ENCODE peak calls at places on chromosomes 5 and 9, in four cellular contexts. P is K562, X is H1, V is GM12878. K is an unnamed sample. For H3K4me1, the result is how much of the 10 kb centered on the place peaks cover.

GRCh38 chr5:78504726-78505431 is 143.7 kb downstream of the LHFPL2 start:
- DNase-seq in P (no peak), X (no peak), V (no peak), K (peak)

GRCh38 chr9:116493183-116493582 is 193.9 kb upstream of the TRIM32 start:
- DNase-seq in P (no peak), X (no peak), V (no peak), K (no peak)

GRCh38 chr5:149594206-149594895 is 13.1 kb downstream of the ARHGEF37 start:
- DNase-seq in P (no peak), X (no peak), V (no peak), K (no peak)

GRCh38 chr5:168315991-168316578 is 24.6 kb downstream of the WWC1 start:
- DNase-seq in P (no peak), X (no peak), V (no peak), K (no peak)

GRCh38 chr5:72291601-72292000 is 28.4 kb downstream of the MRPS27 start:
- DNase-seq in P (no peak), X (no peak), V (no peak), K (no peak)

GRCh38 chr9:110700953-110701352 is 32.4 kb downstream of the MUSK start:
- DNase-seq in P (no peak), X (no peak), V (no peak), K (no peak)

GRCh38 chr9:93114169-93114983 is 18.4 kb downstream of the CARD19 start:
- DNase-seq in P (peak), X (no peak), V (no peak), K (no peak)

GRCh38 chr9:108634164-108634563 is 221.6 kb downstream of the ACTL7B start:
- DNase-seq in P (no peak), X (no peak), V (no peak), K (no peak)

GRCh38 chr9:68708513-68708912 is 3.5 kb downstream of the PIP5K1B start:
- DNase-seq in P (no peak), X (no peak), V (no peak), K (no peak)

GRCh38 chr5:96427823-96428222 is 5.2 kb downstream of the PCSK1 start:
- DNase-seq in P (no peak), X (no peak), V (no peak), K (no peak)

GRCh38 chr5:180523629-180524466 is 29.7 kb downstream of the CNOT6 start:
- DNase-seq in P (no peak), X (no peak), V (no peak), K (no peak)

GRCh38 chr5:5638193-5638592 is 215.7 kb downstream of the ICE1 start:
- DNase-seq in P (no peak), X (no peak), V (no peak), K (peak)

GRCh38 chr5:124561451-124561850 is 185.0 kb downstream of the ZNF608 start:
- DNase-seq in P (no peak), X (no peak), V (no peak), K (no peak)

GRCh38 chr5:61333351-61334223 is 1.5 kb downstream of the ZSWIM6 start:
- DNase-seq in P (peak), X (no peak), V (no peak), K (peak)

GRCh38 chr9:95991326-95991725 is 115.8 kb downstream of the ERCC6L2 start:
- DNase-seq in P (no peak), X (no peak), V (no peak), K (no peak)

GRCh38 chr5:173843800-173844199 is 44.3 kb upstream of the CPEB4 start:
- DNase-seq in P (no peak), X (no peak), V (no peak), K (no peak)

GRCh38 chr9:106962105-106962504 is 99.1 kb downstream of the ZNF462 start:
- DNase-seq in P (no peak), X (no peak), V (no peak), K (no peak)

GRCh38 chr5:67897431-67897830 is 318.1 kb upstream of the PIK3R1 start:
- DNase-seq in P (no peak), X (no peak), V (no peak), K (no peak)

GRCh38 chr5:153496835-153497234 is 6.4 kb downstream of the GRIA1 start:
- DNase-seq in P (peak), X (no peak), V (no peak), K (peak)

GRCh38 chr5:171432581-171433351 is 13.3 kb downstream of the FGF18 start:
- DNase-seq in P (no peak), X (no peak), V (no peak), K (no peak)

GRCh38 chr9:78982849-78983248 is 588.9 kb upstream of the TLE4 start:
- DNase-seq in P (no peak), X (no peak), V (no peak), K (no peak)
- TF ChIP-seq USF2 in P (no peak), X (no peak), V (no peak), K (no peak)

DNA sequence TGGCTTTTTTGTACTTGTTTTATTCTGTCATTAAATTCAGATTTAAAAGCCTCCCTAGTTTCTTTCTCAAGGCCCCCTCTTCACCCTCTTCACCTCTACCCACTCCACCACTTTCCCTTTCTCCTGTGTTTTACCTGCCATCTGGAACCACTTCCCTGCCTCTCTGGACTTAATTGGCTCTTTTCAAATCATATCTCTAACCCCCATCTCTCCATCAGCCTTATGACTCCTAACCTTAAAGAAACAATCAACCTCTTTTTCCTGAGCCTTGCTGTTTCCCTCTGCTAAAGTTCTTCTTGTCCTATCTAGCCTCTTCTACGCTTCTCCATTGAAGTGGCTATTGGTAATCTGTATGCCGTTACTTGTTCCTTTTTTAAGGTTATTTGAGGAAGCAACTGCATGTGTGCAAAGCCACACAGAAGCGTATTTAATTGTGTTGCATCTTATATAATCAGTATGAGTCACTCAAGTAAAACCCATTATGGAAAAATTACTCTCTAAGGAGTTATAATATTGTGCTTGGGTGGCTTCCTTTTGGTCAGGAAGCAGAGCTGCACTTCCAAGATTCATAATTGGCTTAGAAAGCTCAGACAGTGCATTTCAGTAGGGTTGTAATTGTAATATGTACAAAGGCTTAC is 653.6 kb upstream of the ITGA1 start:
- DNase-seq in P (no peak), X (no peak), V (no peak), K (peak)
- H3K4me1 ChIP-seq in P (under half), X (under half), V (under half), K (under half)

DNA sequence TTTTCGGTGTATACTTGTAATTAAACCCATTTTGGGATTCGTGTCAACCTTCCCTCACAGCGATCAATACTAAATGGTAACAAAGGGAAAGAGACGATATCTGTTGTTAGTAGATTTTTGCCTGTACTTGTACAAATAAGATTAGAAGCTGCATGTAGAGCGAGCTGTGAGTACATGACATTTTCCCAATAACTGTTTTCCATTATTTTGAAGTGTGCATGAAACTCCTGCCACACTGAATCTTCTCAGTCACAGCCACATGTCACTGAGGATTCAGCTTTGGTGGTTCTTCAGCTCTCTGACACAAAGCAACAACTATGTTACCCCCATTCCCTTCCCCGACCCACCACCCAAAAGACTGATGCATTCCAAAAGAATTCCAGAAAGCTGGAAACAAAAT is 685.6 kb downstream of the EFNA5 start:
- DNase-seq in P (no peak), X (no peak), V (no peak), K (no peak)
- TF ChIP-seq NRF1 in P (no peak), X (no peak), V (no peak), K (no peak)

GRCh38 chr9:127976498-127976897 is 4.3 kb downstream of the EEIG1 start:
- DNase-seq in P (no peak), X (no peak), V (no peak), K (no peak)
- TF ChIP-seq USF2 in P (no peak), X (no peak), V (no peak), K (no peak)

GRCh38 chr9:21584890-21585289 is 102.8 kb upstream of the IFNE start:
- DNase-seq in P (no peak), X (no peak), V (no peak), K (no peak)

GRCh38 chr9:21579743-21580142 is 97.6 kb upstream of the IFNE start:
- DNase-seq in P (no peak), X (no peak), V (no peak), K (no peak)

GRCh38 chr9:21579209-21579608 is 97.1 kb upstream of the IFNE start:
- DNase-seq in P (no peak), X (no peak), V (no peak), K (no peak)

GRCh38 chr9:21583628-21584027 is 101.5 kb upstream of the IFNE start:
- DNase-seq in P (no peak), X (no peak), V (no peak), K (no peak)

GRCh38 chr9:21580636-21581353 is 98.7 kb upstream of the IFNE start:
- DNase-seq in P (no peak), X (no peak), V (no peak), K (no peak)
- H3K4me1 ChIP-seq in P (under half), X (under half), V (under half), K (under half)

GRCh38 chr9:83449166-83449565 is 89.0 kb downstream of the FRMD3 start:
- DNase-seq in P (no peak), X (no peak), V (no peak), K (peak)

GRCh38 chr9:83448606-83449005 is 89.6 kb downstream of the FRMD3 start:
- DNase-seq in P (no peak), X (no peak), V (no peak), K (no peak)

GRCh38 chr9:83447351-83447750 is 90.8 kb downstream of the FRMD3 start:
- DNase-seq in P (no peak), X (no peak), V (no peak), K (no peak)

GRCh38 chr9:83449981-83450380 is 88.2 kb downstream of the FRMD3 start:
- DNase-seq in P (no peak), X (no peak), V (no peak), K (no peak)

GRCh38 chr9:83451308-83451707 is 86.9 kb downstream of the FRMD3 start:
- DNase-seq in P (no peak), X (no peak), V (no peak), K (peak)
- TF ChIP-seq NRF1 in P (no peak), X (no peak), V (no peak), K (no peak)

GRCh38 chr5:128844354-128844923 is 120.8 kb upstream of the SLC27A6 start:
- DNase-seq in P (no peak), X (no peak), V (no peak), K (peak)

GRCh38 chr5:128854931-128855330 is 110.4 kb upstream of the SLC27A6 start:
- DNase-seq in P (no peak), X (no peak), V (no peak), K (no peak)

DNA sequence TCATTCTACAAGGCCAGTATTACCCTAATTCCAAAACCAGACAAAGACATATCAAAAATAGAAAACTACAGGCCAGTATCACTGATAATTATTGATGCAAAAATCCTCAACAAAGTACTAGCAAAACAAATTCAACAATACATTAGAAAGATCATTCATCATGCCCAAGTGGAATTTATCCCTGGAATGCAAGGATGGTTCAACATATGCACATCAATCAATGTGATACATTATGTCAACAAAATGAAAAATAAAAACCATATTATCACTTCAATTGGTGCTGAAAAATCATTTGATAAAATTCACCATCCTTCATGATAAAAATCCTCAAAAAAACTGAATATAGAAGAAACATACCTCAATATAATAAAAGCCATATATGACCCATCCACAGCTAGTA is 115.2 kb upstream of the SLC27A6 start:
- DNase-seq in P (no peak), X (no peak), V (no peak), K (no peak)
- TF ChIP-seq USF2 in P (no peak), X (no peak), V (no peak), K (no peak)

K was measured in SK-N-SH.